ENCODE peak calls at places on chromosomes 13 and 19, in four cellular contexts. One of them, this sample, is unnamed. For H3K27me3 and H3K4me1, the result is how much of the 10 kb centered on the place peaks cover.

GRCh38 chr13:48983331-48983730 is 7.6 kb downstream of the FNDC3A start:
- DNase-seq in aorta: no peak
- DNase-seq in hepatocyte: no peak
- DNase-seq in heart left ventricle: no peak
- DNase-seq in this sample: no peak

GRCh38 chr19:50542825-50543428 is 25.3 kb downstream of the LRRC4B start:
- DNase-seq in aorta: no peak
- DNase-seq in hepatocyte: no peak
- DNase-seq in heart left ventricle: no peak
- DNase-seq in this sample: no peak

GRCh38 chr19:6086081-6086858 is 24.0 kb downstream of the RFX2 start:
- DNase-seq in aorta: no peak
- DNase-seq in hepatocyte: no peak
- DNase-seq in heart left ventricle: no peak
- DNase-seq in this sample: no peak

GRCh38 chr13:80649274-80649673 is 308.3 kb upstream of the SPRY2 start:
- DNase-seq in aorta: no peak
- DNase-seq in hepatocyte: no peak
- DNase-seq in heart left ventricle: no peak
- DNase-seq in this sample: no peak

GRCh38 chr13:66532845-66533244 is 697.3 kb downstream of the PCDH9 start:
- DNase-seq in aorta: no peak
- DNase-seq in hepatocyte: no peak
- DNase-seq in heart left ventricle: no peak
- DNase-seq in this sample: no peak

GRCh38 chr13:23320926-23321533 is 112.5 kb downstream of the SACS start:
- DNase-seq in aorta: no peak
- DNase-seq in hepatocyte: no peak
- DNase-seq in heart left ventricle: no peak
- DNase-seq in this sample: no peak

GRCh38 chr19:45554481-45554880 is 30.1 kb downstream of the OPA3 start:
- DNase-seq in aorta: no peak
- DNase-seq in hepatocyte: no peak
- DNase-seq in heart left ventricle: no peak
- DNase-seq in this sample: no peak

GRCh38 chr13:103873725-103874124 is 807.5 kb upstream of the SLC10A2 start:
- DNase-seq in aorta: no peak
- DNase-seq in hepatocyte: no peak
- DNase-seq in heart left ventricle: no peak
- DNase-seq in this sample: no peak

GRCh38 chr13:80239571-80240255 is 101.2 kb downstream of the SPRY2 start:
- DNase-seq in aorta: no peak
- DNase-seq in hepatocyte: peak
- DNase-seq in heart left ventricle: no peak
- DNase-seq in this sample: no peak

GRCh38 chr13:51502206-51502651 is 49.4 kb upstream of the INTS6 start:
- DNase-seq in aorta: no peak
- DNase-seq in hepatocyte: no peak
- DNase-seq in heart left ventricle: no peak
- DNase-seq in this sample: no peak

GRCh38 chr13:24274452-24274971 is 34.9 kb upstream of the C1QTNF9 start:
- DNase-seq in aorta: no peak
- DNase-seq in hepatocyte: no peak
- DNase-seq in heart left ventricle: peak
- DNase-seq in this sample: peak

GRCh38 chr13:31538067-31539042 is 201.0 kb upstream of the RXFP2 start:
- DNase-seq in aorta: no peak
- DNase-seq in hepatocyte: peak
- DNase-seq in heart left ventricle: no peak
- DNase-seq in this sample: no peak

GRCh38 chr13:111177803-111178389 is 62.8 kb downstream of the ARHGEF7 start:
- DNase-seq in aorta: no peak
- DNase-seq in hepatocyte: no peak
- DNase-seq in heart left ventricle: no peak
- DNase-seq in this sample: no peak

GRCh38 chr19:36257512-36257876 is 42.6 kb downstream of the ZNF146 start:
- DNase-seq in aorta: no peak
- DNase-seq in hepatocyte: no peak
- DNase-seq in heart left ventricle: peak
- DNase-seq in this sample: peak

GRCh38 chr19:17835182-17836006 is 12.4 kb downstream of the JAK3 start:
- DNase-seq in aorta: no peak
- DNase-seq in hepatocyte: no peak
- DNase-seq in heart left ventricle: no peak
- DNase-seq in this sample: no peak

GRCh38 chr19:3279306-3279705 is 54.8 kb downstream of the CELF5 start:
- DNase-seq in aorta: no peak
- DNase-seq in hepatocyte: no peak
- DNase-seq in heart left ventricle: no peak
- DNase-seq in this sample: no peak

GRCh38 chr19:57709616-57710015 is 612 bp upstream of the ZNF154 start:
- DNase-seq in aorta: no peak
- DNase-seq in hepatocyte: no peak
- DNase-seq in heart left ventricle: no peak
- DNase-seq in this sample: no peak

GRCh38 chr19:42254850-42255765 is at the start of gene ERF:
- DNase-seq in aorta: peak
- DNase-seq in hepatocyte: peak
- DNase-seq in heart left ventricle: peak
- DNase-seq in this sample: peak

GRCh38 chr19:6241056-6241455 is 38.7 kb downstream of the MLLT1 start:
- DNase-seq in aorta: peak
- DNase-seq in hepatocyte: no peak
- DNase-seq in heart left ventricle: no peak
- DNase-seq in this sample: peak

GRCh38 chr19:41774515-41774980 is 19.2 kb downstream of the CEACAM6 start:
- DNase-seq in aorta: no peak
- DNase-seq in hepatocyte: peak
- DNase-seq in heart left ventricle: no peak
- DNase-seq in this sample: no peak

GRCh38 chr19:10105241-10106099 is 692 bp upstream of the PPAN start:
- DNase-seq in aorta: no peak
- DNase-seq in hepatocyte: no peak
- DNase-seq in heart left ventricle: no peak
- DNase-seq in this sample: no peak

DNA sequence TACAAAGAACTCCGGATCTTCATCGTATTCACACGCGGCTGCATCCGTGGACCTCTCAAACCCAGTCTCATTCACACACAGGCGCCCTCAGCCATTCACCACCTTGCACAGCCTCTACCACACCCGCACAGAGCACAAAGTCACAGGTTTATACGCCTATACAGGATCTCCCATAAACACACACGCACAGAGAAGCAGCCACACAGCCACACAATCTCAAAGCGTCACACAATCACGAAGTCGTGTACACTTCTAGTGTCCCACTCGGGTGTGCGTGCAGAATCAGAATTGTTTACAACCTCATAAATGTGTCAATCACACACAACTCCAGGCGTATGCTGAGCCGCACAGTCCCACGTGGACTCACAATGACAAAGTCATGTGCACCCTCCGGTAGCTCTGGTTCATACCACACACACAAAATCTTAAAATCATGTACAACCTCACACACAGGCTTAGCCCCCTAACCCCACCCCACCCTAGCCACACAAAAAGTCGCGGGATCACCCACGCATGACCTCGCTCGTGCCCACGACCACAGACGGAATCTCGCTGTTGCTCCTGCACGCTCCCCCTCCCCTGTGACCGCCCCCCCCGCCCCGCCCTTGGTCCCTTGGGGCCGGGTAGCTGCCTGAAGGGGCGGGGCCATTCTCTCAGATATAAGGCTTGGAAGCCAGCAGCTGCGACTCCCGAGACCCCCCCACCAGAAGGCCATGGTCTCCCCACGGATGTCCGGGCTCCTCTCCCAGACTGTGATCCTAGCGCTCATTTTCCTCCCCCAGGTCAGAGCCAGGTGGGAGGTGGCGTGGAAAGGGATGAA is at the start of gene DLL3:
- DNase-seq in aorta: no peak
- DNase-seq in hepatocyte: peak
- DNase-seq in heart left ventricle: no peak
- DNase-seq in this sample: no peak
- H3K27me3 ChIP-seq in aorta: under half
- H3K27me3 ChIP-seq in hepatocyte: half or more
- H3K27me3 ChIP-seq in heart left ventricle: half or more
- H3K27me3 ChIP-seq in this sample: half or more

GRCh38 chr13:39787086-39787487 is 131.6 kb downstream of the COG6 start:
- DNase-seq in aorta: no peak
- DNase-seq in hepatocyte: no peak
- DNase-seq in heart left ventricle: no peak
- DNase-seq in this sample: no peak
- H3K4me1 ChIP-seq in aorta: under half
- H3K4me1 ChIP-seq in hepatocyte: under half
- H3K4me1 ChIP-seq in heart left ventricle: under half
- H3K4me1 ChIP-seq in this sample: under half

DNA sequence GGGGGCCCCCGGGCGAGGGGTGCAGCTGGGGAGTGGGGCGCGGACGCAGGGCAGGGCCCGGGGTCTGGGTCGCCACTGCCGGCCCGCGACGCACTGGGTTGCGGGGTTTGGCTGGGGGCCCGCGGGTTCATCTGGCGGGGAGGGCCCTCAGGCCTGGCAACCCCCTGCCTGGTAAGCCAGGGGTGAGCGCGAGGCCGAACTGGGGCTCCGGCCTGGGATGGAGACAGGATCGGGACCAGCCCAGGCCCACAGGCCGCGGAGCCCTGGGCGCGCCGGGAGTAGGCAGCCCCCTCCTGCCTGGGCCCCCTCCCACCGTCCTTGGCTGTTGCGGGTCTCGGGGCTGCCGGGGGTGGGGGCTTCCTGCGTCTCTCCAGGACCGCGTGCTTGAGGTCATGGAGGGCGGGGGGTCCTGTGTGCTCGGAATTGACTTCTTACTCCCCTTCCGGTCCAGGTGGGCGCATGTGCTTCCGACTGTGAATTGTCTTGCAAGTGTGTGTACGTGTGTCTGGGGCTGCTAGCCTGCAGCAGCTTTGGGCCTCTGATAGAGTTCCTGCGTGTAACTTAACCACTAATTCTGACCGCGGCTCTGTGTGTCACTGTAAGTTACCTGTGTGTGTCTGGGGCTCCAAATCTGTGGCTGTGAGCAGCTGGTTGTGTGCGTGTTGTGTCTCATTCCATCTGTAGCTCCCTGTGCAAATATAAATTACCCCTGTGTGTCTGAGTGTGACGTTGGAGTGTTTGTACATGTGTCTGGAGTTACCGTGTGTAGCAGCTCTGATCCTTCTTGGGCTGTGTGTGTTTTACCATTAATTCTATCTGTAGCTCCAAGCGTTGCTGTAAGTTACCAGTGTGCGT is 751 bp downstream of the GRAMD1A start:
- DNase-seq in aorta: no peak
- DNase-seq in hepatocyte: peak
- DNase-seq in heart left ventricle: no peak
- DNase-seq in this sample: no peak
- H3K4me3 ChIP-seq in aorta: peak
- H3K4me3 ChIP-seq in hepatocyte: peak
- H3K4me3 ChIP-seq in heart left ventricle: peak
- H3K4me3 ChIP-seq in this sample: peak

DNA sequence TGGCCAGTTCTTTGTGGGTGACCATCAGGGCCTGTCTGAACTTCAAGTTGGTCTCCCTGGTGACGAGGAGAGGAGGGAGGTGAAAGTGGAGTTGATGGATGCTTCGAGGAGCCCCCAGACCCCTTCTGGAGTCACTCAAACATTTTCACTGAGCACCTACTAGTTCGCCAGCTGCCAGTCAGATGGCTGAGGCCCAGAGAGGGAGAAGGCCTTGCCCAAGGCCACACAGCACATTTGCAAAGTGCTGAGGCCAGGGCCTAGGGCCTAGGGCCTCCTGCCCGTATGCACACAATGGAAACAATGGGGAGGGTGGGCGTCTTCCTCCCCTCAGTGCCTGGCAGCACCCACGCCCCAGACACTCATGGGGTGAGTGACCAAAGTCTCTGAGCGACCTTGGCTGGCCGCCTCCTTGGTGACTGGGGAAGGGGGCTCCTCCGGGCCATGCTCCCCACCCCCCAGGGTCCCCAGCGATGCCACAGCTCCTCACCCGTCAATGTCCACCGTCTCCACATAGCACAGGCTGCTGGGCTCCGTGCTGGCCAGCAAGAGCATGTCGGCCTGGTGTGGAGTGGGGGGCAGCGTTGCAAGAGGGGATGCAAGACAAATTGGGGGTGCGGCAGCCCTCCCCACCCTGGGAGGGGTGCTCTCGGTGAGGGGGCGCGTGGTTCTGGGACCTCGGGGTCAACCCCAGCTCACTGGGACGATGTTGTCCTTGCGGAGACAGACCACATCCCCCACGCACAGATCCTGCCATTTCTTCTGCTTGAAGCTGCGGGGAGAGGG is 6.5 kb downstream of the ATP8B3 start:
- DNase-seq in aorta: no peak
- DNase-seq in hepatocyte: no peak
- DNase-seq in heart left ventricle: no peak
- DNase-seq in this sample: no peak
- H3K27me3 ChIP-seq in aorta: under half
- H3K27me3 ChIP-seq in hepatocyte: under half
- H3K27me3 ChIP-seq in heart left ventricle: under half
- H3K27me3 ChIP-seq in this sample: under half

DNA sequence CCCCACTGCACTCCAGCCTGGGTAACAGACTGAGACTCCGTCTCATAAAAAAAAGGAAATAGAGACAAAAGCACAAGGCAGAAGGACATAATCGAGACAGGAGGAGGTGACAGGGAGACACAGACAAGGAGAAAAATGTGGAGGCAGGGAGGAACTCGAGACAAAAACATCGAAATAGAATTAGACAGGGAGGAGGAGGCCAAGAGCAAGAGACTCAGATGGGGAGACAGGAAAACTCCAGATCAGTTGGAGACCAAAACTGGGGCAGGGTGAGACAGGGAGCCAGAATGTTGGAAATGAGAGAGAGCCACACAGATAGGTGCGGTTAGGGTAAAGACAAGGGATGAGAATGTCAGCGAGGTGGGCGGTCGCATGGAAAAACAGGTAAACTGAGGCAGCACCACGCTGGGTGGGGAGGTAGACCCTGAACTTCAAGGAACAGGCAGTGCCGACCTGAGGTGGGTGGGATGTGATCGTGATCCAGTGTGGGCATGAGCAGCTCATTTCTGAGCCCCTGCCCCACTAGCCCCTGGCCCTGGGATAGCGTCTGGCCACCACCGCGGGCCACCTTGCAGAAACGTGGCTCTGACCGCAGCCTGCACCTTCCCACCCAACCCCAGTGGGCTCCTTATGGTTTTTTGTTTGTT is 15.2 kb downstream of the CYTH2 start:
- DNase-seq in aorta: no peak
- DNase-seq in hepatocyte: no peak
- DNase-seq in heart left ventricle: no peak
- DNase-seq in this sample: no peak
- H3K4me1 ChIP-seq in aorta: under half
- H3K4me1 ChIP-seq in hepatocyte: under half
- H3K4me1 ChIP-seq in heart left ventricle: under half
- H3K4me1 ChIP-seq in this sample: under half

GRCh38 chr13:20118268-20119140 is 42.3 kb downstream of the GJA3 start:
- DNase-seq in aorta: peak
- DNase-seq in hepatocyte: peak
- DNase-seq in heart left ventricle: peak
- DNase-seq in this sample: peak
- H3K4me3 ChIP-seq in aorta: peak
- H3K4me3 ChIP-seq in hepatocyte: peak
- H3K4me3 ChIP-seq in heart left ventricle: peak
- H3K4me3 ChIP-seq in this sample: peak

This sample was measured in left ventricle myocardium inferior.